ENCODE peak calls at places on chromosomes 16 and 17, in ten cellular contexts. O, L, Z, Q, E, W, K, D, N and A are unnamed samples.

GRCh38 chr17:2635241-2635640 is 41.8 kb downstream of the PAFAH1B1 start:
- DNase-seq in Z (no peak), O (peak), Q (no peak), L (no peak), W (no peak), E (no peak), K (no peak), N (no peak), D (no peak), A (no peak)

GRCh38 chr17:3603119-3603869 is 5.9 kb downstream of the TRPV1 start:
- DNase-seq in D (no peak), E (no peak), N (no peak), Q (no peak), K (no peak), L (no peak), W (no peak), Z (peak), O (no peak), A (no peak)

GRCh38 chr17:81863833-81864768 is 3.8 kb upstream of the P4HB start:
- DNase-seq in K (no peak), L (no peak), Q (no peak), O (no peak), E (no peak), Z (no peak), D (no peak), N (no peak), W (no peak), A (peak)

GRCh38 chr17:27519550-27519949 is 63.3 kb downstream of the KSR1 start:
- DNase-seq in O (no peak), N (no peak), W (no peak), D (no peak), Z (no peak), Q (no peak), L (no peak), K (no peak), E (no peak), A (no peak)

GRCh38 chr16:4506450-4506849 is 30.3 kb downstream of the HMOX2 start:
- DNase-seq in D (peak), Q (peak), E (peak), W (peak), L (peak), Z (peak), N (peak), O (peak), K (peak), A (no peak)

GRCh38 chr16:13866073-13866472 is 53.9 kb upstream of the ERCC4 start:
- DNase-seq in L (peak), O (peak), E (peak), W (peak), Z (peak), N (peak), D (peak), K (peak), Q (peak), A (peak)

GRCh38 chr16:71526111-71526998 is at the start of gene CHST4:
- DNase-seq in N (no peak), K (no peak), W (no peak), Z (peak), L (peak), O (peak), E (peak), Q (peak), D (no peak), A (no peak)

GRCh38 chr16:89343501-89344291 is 126.2 kb downstream of the ZNF778 start:
- DNase-seq in E (no peak), K (no peak), L (no peak), N (no peak), Q (no peak), O (no peak), Z (peak), W (no peak), D (no peak), A (no peak)

GRCh38 chr17:79684132-79684985 is 46.4 kb upstream of the ENPP7 start:
- DNase-seq in L (no peak), Q (no peak), D (no peak), N (no peak), O (no peak), K (no peak), Z (no peak), E (no peak), W (no peak), A (no peak)

GRCh38 chr17:77316651-77317050 is 175.9 kb downstream of the SEC14L1 start:
- DNase-seq in D (no peak), L (no peak), Q (no peak), K (no peak), N (no peak), Z (no peak), E (no peak), O (no peak), W (no peak), A (peak)

GRCh38 chr16:58501242-58502131 is 1.5 kb downstream of the NDRG4 start:
- DNase-seq in Q (no peak), W (peak), L (no peak), D (peak), O (no peak), E (peak), K (peak), Z (no peak), N (peak), A (no peak)